ENCODE peak calls at places on chromosome 22, in six cellular contexts. One of them, this sample, is unnamed.

GRCh38 chr22:46594947-46595298 is 25.3 kb upstream of the GRAMD4 start:
- DNase-seq in transverse colon: no peak
- DNase-seq in A549: no peak
- DNase-seq in body of pancreas: no peak
- DNase-seq in GM12891: no peak
- DNase-seq in heart left ventricle: no peak
- DNase-seq in this sample: no peak

GRCh38 chr22:36153756-36154155 is 6.8 kb downstream of the APOL3 start:
- DNase-seq in A549: no peak
- DNase-seq in transverse colon: no peak
- DNase-seq in body of pancreas: no peak
- DNase-seq in heart left ventricle: no peak
- DNase-seq in GM12891: no peak
- DNase-seq in this sample: no peak

GRCh38 chr22:29032584-29032983 is 29.0 kb downstream of the C22orf31 start:
- DNase-seq in transverse colon: no peak
- DNase-seq in heart left ventricle: no peak
- DNase-seq in GM12891: no peak
- DNase-seq in body of pancreas: peak; percentile 54
- DNase-seq in A549: peak; percentile 63
- DNase-seq in this sample: no peak

GRCh38 chr22:39311592-39312400 is 7.6 kb downstream of the RPL3 start:
- DNase-seq in heart left ventricle: no peak
- DNase-seq in A549: no peak
- DNase-seq in transverse colon: no peak
- DNase-seq in body of pancreas: no peak
- DNase-seq in GM12891: no peak
- DNase-seq in this sample: no peak

GRCh38 chr22:45562537-45563361 is 60.1 kb downstream of the FBLN1 start:
- DNase-seq in body of pancreas: no peak
- DNase-seq in GM12891: no peak
- DNase-seq in transverse colon: no peak
- DNase-seq in A549: no peak
- DNase-seq in heart left ventricle: no peak
- DNase-seq in this sample: no peak

GRCh38 chr22:29689872-29690213 is 30.0 kb upstream of the CABP7 start:
- DNase-seq in body of pancreas: peak; percentile 73
- DNase-seq in heart left ventricle: peak; percentile 45
- DNase-seq in A549: peak; percentile 30
- DNase-seq in GM12891: no peak
- DNase-seq in transverse colon: peak; percentile 58
- DNase-seq in this sample: peak; percentile 79

GRCh38 chr22:19122752-19123492 is 710 bp upstream of the DGCR2 start:
- DNase-seq in A549: no peak
- DNase-seq in body of pancreas: peak; percentile 52
- DNase-seq in GM12891: no peak
- DNase-seq in transverse colon: peak; percentile 35
- DNase-seq in heart left ventricle: no peak
- DNase-seq in this sample: no peak

GRCh38 chr22:46671824-46672432 is 51.7 kb downstream of the GRAMD4 start:
- DNase-seq in heart left ventricle: no peak
- DNase-seq in transverse colon: no peak
- DNase-seq in A549: no peak
- DNase-seq in GM12891: peak; percentile 68
- DNase-seq in body of pancreas: no peak
- DNase-seq in this sample: no peak

GRCh38 chr22:34055525-34056200 is 135.4 kb upstream of the LARGE1 start:
- DNase-seq in A549: peak; percentile 39
- DNase-seq in GM12891: no peak
- DNase-seq in transverse colon: no peak
- DNase-seq in body of pancreas: peak; percentile 7
- DNase-seq in heart left ventricle: no peak
- DNase-seq in this sample: peak; percentile 3

GRCh38 chr22:23749747-23750373 is 1.1 kb downstream of the ZNF70 start:
- DNase-seq in A549: no peak
- DNase-seq in GM12891: no peak
- DNase-seq in heart left ventricle: no peak
- DNase-seq in transverse colon: no peak
- DNase-seq in body of pancreas: no peak
- DNase-seq in this sample: no peak

GRCh38 chr22:23751441-23751996 is 607 bp upstream of the ZNF70 start:
- DNase-seq in GM12891: no peak
- DNase-seq in transverse colon: peak; percentile 50
- DNase-seq in heart left ventricle: no peak
- DNase-seq in A549: peak; percentile 58
- DNase-seq in body of pancreas: peak; percentile 53
- DNase-seq in this sample: peak; percentile 63

GRCh38 chr22:23752090-23752691 is 1.3 kb upstream of the ZNF70 start:
- DNase-seq in body of pancreas: no peak
- DNase-seq in heart left ventricle: no peak
- DNase-seq in transverse colon: peak; percentile 36
- DNase-seq in GM12891: no peak
- DNase-seq in A549: peak; percentile 20
- DNase-seq in this sample: no peak

GRCh38 chr22:23750374-23750743 is 553 bp downstream of the ZNF70 start:
- DNase-seq in body of pancreas: no peak
- DNase-seq in transverse colon: no peak
- DNase-seq in heart left ventricle: no peak
- DNase-seq in A549: no peak
- DNase-seq in GM12891: no peak
- DNase-seq in this sample: no peak

GRCh38 chr22:23750744-23751440 is at the start of gene ZNF70:
- DNase-seq in heart left ventricle: peak; percentile 87
- DNase-seq in transverse colon: peak; percentile 93
- DNase-seq in GM12891: peak; percentile 88
- DNase-seq in body of pancreas: peak; percentile 96
- DNase-seq in A549: peak; percentile 82
- DNase-seq in this sample: peak; percentile 94
- TF ChIP-seq POLR2A in heart left ventricle: peak; percentile 55
- TF ChIP-seq POLR2A in transverse colon: peak; percentile 71
- TF ChIP-seq POLR2A in GM12891: no peak
- TF ChIP-seq POLR2A in body of pancreas: peak; percentile 84
- TF ChIP-seq POLR2A in A549: peak; percentile 6
- TF ChIP-seq POLR2A in this sample: peak; percentile 76

DNA sequence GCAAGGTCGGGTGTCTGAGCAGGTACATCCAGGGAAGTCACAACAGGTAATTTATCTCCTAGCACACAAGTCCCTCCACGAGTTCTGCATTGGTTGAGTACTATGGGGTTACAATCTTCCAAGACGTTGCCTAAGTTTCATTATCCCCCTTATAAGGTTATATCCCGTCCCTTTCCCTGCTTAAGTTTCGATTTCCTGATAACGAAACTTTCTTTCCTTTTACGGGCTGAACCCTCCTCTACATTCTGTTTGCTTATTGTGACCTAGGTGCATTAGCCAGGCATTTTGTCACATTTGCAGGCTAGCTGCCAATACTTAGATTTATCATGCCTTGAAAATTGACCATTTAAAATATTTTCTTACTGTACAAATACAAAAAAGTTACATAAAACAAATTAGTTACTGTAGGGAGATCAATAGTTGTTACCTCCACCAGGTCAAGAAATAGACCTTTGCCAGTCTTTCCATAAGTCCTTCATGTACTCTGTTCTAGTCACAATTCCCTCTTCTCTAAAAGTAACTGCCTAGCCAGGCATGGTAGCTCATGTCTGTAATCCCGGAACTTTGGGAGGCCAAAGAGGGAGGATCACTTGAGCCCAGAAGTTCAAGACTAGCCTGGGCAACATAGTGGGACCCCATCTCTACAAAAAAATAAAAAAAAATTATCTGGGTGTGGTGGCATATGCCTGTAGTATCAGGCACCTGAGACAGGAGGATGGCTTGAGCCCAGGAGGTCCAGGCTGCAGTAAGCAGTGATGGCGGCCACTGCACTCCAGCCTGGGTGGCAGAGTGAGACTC is 14.3 kb upstream of the PITPNB start:
- DNase-seq in heart left ventricle: no peak
- DNase-seq in transverse colon: no peak
- DNase-seq in GM12891: no peak
- DNase-seq in A549: no peak
- DNase-seq in body of pancreas: peak; percentile 12
- DNase-seq in this sample: no peak
- TF ChIP-seq POLR2A in heart left ventricle: no peak
- TF ChIP-seq POLR2A in transverse colon: no peak
- TF ChIP-seq POLR2A in GM12891: no peak
- TF ChIP-seq POLR2A in A549: no peak
- TF ChIP-seq POLR2A in body of pancreas: no peak
- TF ChIP-seq POLR2A in this sample: no peak

DNA sequence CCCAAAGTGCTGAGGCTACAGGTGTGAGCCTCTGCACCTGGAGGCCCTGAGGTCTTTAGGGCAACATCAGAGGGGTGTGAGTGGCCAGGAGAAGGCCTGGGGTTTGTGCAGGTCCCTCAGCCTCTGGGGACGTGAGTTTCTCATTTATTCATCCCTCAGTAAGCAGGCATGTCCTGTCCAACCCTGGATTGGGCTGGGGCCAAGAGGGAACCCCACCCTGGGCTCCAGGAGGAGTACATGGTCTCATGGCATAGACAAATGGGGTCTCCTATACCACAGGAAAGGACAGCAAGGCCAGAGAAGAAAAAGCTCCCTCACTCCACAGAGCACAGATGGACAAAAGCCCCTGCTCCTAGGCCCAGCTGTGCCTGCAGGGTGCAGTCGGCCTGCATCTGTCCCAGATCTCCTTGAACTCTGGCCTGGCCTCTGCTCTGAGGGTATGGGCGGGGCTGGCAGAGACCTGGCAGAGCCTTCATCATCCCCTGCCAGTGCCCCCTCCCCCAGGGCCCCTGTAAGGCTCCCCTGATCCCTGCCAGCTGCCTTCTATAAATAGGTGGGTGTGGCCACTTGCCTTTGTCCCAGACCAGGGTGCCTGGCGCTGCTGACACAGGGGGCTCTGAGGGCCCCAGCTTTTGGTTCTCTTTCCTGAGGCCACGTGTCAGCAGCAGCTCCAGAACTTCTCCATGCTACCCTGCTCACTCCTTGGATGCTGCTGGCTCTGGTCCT is 34.6 kb downstream of the A4GALT start:
- DNase-seq in GM12891: no peak
- DNase-seq in A549: no peak
- DNase-seq in body of pancreas: no peak
- DNase-seq in heart left ventricle: peak; percentile 84
- DNase-seq in transverse colon: peak; percentile 48
- DNase-seq in this sample: no peak
- TF ChIP-seq POLR2A in GM12891: no peak
- TF ChIP-seq POLR2A in A549: no peak
- TF ChIP-seq POLR2A in body of pancreas: no peak
- TF ChIP-seq POLR2A in heart left ventricle: peak; percentile 67
- TF ChIP-seq POLR2A in transverse colon: no peak
- TF ChIP-seq POLR2A in this sample: peak; percentile 15

DNA sequence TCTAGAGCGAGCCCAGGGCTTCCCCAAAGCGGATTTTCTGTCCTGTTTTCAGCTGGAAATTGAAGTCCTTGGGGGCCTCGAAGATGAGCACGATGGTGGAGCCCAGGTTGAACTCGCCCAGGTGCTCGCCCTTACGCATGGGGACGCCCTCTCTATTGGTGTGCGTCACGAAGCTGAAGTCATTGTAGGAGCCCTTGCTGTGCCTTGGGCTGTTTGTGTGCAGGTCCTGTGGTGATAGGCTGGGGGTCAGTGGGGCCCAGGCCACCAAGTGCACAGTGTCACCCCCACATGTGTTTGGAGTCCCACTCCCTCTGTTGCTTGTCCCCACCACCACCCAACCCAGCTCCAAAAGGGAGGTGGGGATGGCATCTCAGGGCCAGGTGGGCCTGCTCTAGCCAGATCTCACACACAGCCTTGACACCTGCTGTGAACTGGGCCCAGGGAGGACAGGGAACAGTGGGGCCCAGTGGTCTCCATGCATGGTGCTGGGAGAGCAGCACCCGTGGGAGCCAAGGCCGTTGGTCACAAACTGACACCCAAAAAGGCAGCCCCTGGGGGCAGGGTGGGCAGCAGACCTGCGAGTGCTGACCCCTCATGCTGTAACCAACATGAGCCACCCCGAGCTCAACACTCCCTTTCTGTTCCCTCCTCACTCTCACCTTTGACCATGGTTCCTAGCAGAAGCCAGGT is 42.3 kb downstream of the PISD start:
- DNase-seq in transverse colon: no peak
- DNase-seq in heart left ventricle: no peak
- DNase-seq in body of pancreas: no peak
- DNase-seq in GM12891: no peak
- DNase-seq in A549: no peak
- DNase-seq in this sample: no peak
- TF ChIP-seq POLR2A in transverse colon: no peak
- TF ChIP-seq POLR2A in heart left ventricle: no peak
- TF ChIP-seq POLR2A in body of pancreas: no peak
- TF ChIP-seq POLR2A in GM12891: no peak
- TF ChIP-seq POLR2A in A549: no peak
- TF ChIP-seq POLR2A in this sample: no peak

GRCh38 chr22:31956360-31956759 is 12.0 kb downstream of the YWHAH start:
- DNase-seq in body of pancreas: no peak
- DNase-seq in heart left ventricle: no peak
- DNase-seq in GM12891: no peak
- DNase-seq in A549: no peak
- DNase-seq in transverse colon: no peak
- DNase-seq in this sample: no peak
- TF ChIP-seq POLR2A in body of pancreas: no peak
- TF ChIP-seq POLR2A in heart left ventricle: no peak
- TF ChIP-seq POLR2A in GM12891: no peak
- TF ChIP-seq POLR2A in A549: no peak
- TF ChIP-seq POLR2A in transverse colon: no peak
- TF ChIP-seq POLR2A in this sample: no peak

GRCh38 chr22:37674951-37675929 is at the start of gene LGALS1:
- DNase-seq in body of pancreas: peak; percentile 95
- DNase-seq in transverse colon: peak; percentile 95
- DNase-seq in A549: peak; percentile 92
- DNase-seq in heart left ventricle: peak; percentile 99
- DNase-seq in GM12891: peak; percentile 72
- DNase-seq in this sample: peak; percentile 86
- TF ChIP-seq POLR2A in body of pancreas: peak; percentile 35
- TF ChIP-seq POLR2A in transverse colon: peak; percentile 61
- TF ChIP-seq POLR2A in A549: peak; percentile 64
- TF ChIP-seq POLR2A in heart left ventricle: peak; percentile 53
- TF ChIP-seq POLR2A in GM12891: no peak
- TF ChIP-seq POLR2A in this sample: peak; percentile 20

This sample was measured in erythroblast.